ENCODE peak calls at places on chromosomes 7 and 10, in seven cellular contexts. R, V, F, M, X, E and Q are unnamed samples.

GRCh38 chr7:12722136-12722535 is 34.7 kb downstream of the ARL4A start:
- DNase-seq in M (no peak), V (no peak), X (no peak), R (no peak), F (no peak), E (no peak), Q (no peak)

GRCh38 chr10:13890617-13891541 is 304.1 kb downstream of the PRPF18 start:
- DNase-seq in R (no peak), E (peak; percentile 64), M (no peak), X (no peak), V (no peak), F (no peak), Q (peak; percentile 25)

GRCh38 chr10:85430991-85431390 is 935.6 kb downstream of the GRID1 start:
- DNase-seq in F (peak; percentile 2), X (no peak), V (no peak), R (no peak), E (no peak), M (no peak), Q (no peak)

GRCh38 chr10:77415311-77415960 is 222.2 kb downstream of the KCNMA1 start:
- DNase-seq in X (no peak), V (peak; percentile 36), E (no peak), F (no peak), R (peak; percentile 59), M (no peak), Q (no peak)

GRCh38 chr7:15558747-15559146 is 3.1 kb downstream of the AGMO start:
- DNase-seq in M (peak; percentile 27), F (no peak), X (no peak), R (no peak), E (peak; percentile 70), V (no peak), Q (peak; percentile 44)

GRCh38 chr7:116487907-116488521 is 11.5 kb upstream of the CAV2 start:
- DNase-seq in X (no peak), F (no peak), V (no peak), E (no peak), R (no peak), M (no peak), Q (no peak)

GRCh38 chr10:34581871-34582532 is 233.1 kb downstream of the PARD3 start:
- DNase-seq in V (peak; percentile 37), E (peak; percentile 45), F (no peak), X (no peak), M (no peak), R (peak; percentile 58), Q (peak; percentile 36)

GRCh38 chr7:7977774-7978173 is 9.2 kb downstream of the GLCCI1 start:
- DNase-seq in F (no peak), R (no peak), M (no peak), V (no peak), X (no peak), E (peak; percentile 24), Q (no peak)

GRCh38 chr7:42104694-42105093 is 132.3 kb downstream of the GLI3 start:
- DNase-seq in E (no peak), F (no peak), R (no peak), M (no peak), X (no peak), V (no peak), Q (no peak)

GRCh38 chr7:41656357-41656756 is 46.5 kb downstream of the INHBA start:
- DNase-seq in V (no peak), E (peak; percentile 86), M (peak; percentile 55), X (no peak), R (no peak), F (no peak), Q (peak; percentile 14)

GRCh38 chr10:100888957-100889356 is 23.8 kb upstream of the SLF2 start:
- DNase-seq in E (peak; percentile 42), M (no peak), V (no peak), R (no peak), X (no peak), F (no peak), Q (no peak)

GRCh38 chr7:24826662-24827020 is 69.4 kb upstream of the GSDME start:
- DNase-seq in F (no peak), E (no peak), V (peak; percentile 24), X (no peak), R (no peak), M (no peak), Q (no peak)

GRCh38 chr7:98027342-98028033 is 37.5 kb upstream of the OCM2 start:
- DNase-seq in R (no peak), V (no peak), X (no peak), F (no peak), M (no peak), E (no peak), Q (no peak)
- TF ChIP-seq CTCF in R (no peak), V (no peak), X (no peak), F (no peak), M (no peak), E (no peak), Q (no peak)

GRCh38 chr7:151018421-151019129 is 5.7 kb downstream of the ATG9B start:
- DNase-seq in X (no peak), V (no peak), E (peak; percentile 52), M (no peak), R (no peak), F (no peak), Q (no peak)
- TF ChIP-seq CTCF in X (no peak), V (no peak), E (no peak), M (no peak), R (peak; percentile 67), F (no peak), Q (peak; percentile 56)

DNA sequence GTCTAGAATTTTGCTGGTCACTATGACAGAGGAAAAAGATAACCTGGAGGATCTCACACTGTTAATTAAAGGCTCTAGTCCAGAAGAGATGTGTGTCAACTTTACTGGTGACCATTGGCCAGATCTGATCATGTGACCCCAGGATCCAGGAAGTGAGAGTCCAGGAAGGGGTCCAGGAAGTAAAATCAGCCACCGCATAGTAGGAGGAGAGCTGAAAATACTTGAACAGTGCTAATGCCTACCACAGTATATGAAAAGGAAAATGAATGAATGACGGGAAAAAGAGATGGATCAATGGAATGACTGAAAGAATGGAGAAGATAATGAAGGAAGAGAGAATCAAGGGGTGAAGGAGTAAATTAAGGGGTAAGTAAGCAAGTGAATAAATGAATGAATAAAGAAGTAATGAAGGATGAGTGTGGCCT is 415.3 kb downstream of the RPS24 start:
- DNase-seq in R (no peak), V (no peak), F (no peak), X (no peak), E (no peak), M (no peak), Q (no peak)
- TF ChIP-seq CTCF in R (no peak), V (no peak), F (no peak), X (no peak), E (no peak), M (no peak), Q (no peak)

DNA sequence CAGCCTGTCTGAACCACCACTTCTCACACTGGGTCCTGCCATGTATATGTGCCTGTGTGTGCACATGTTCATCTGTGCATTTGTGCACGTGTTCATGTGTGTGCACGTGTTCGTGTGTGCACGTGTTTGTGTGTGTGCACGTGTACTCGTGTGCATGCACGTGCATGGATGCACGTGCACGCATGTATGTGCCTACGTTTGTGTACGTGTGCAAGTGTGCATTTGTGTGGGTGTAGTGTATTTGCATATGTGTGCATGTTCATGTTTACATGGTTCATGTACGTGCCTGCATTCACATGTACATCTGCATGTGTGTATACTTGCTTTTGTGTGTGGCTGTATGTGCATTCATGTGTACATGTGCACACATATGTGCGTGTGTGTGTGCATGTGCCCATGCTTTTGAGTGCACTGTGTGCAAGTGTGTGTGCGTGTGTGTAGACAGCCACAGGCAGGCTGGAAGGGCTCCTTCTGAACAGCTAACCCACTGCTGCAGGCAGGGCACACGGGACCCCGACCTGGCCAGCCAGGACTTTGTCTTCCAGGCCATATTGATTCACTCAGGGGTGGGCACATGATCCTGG is 28.2 kb downstream of the SLC29A4 start:
- DNase-seq in F (no peak), M (no peak), R (no peak), X (no peak), V (no peak), E (no peak), Q (no peak)
- TF ChIP-seq CTCF in F (no peak), M (no peak), R (no peak), X (no peak), V (no peak), E (no peak), Q (no peak)